ENCODE peak calls at places on chromosomes 7 and 10, in ten cellular contexts. One of them, this sample, is unnamed.

GRCh38 chr10:306654-307185 is 171.5 kb downstream of the ZMYND11 start:
- DNase-seq in NCI-H748 treated with DMSO at 0.1 percent for 48 hours: no peak
- DNase-seq in mesendoderm: peak
- DNase-seq in endothelial cell: no peak
- DNase-seq in lung: no peak
- DNase-seq in stimulated activated CD4-positive, alpha-beta T cell treated with anti-CD3 and anti-CD28 coated beads, Interleukin-2, amount 100 ng/mL, for 48 hours: no peak
- DNase-seq in HS-5: no peak
- DNase-seq in HS-27A: no peak
- DNase-seq in T-helper 9 cell: no peak
- DNase-seq in dorsolateral prefrontal cortex: no peak
- DNase-seq in this sample: no peak

GRCh38 chr10:79243211-79244067 is 103.8 kb upstream of the PPIF start:
- DNase-seq in NCI-H748 treated with DMSO at 0.1 percent for 48 hours: peak
- DNase-seq in T-helper 9 cell: peak
- DNase-seq in lung: no peak
- DNase-seq in dorsolateral prefrontal cortex: peak
- DNase-seq in HS-5: no peak
- DNase-seq in endothelial cell: peak
- DNase-seq in HS-27A: no peak
- DNase-seq in mesendoderm: peak
- DNase-seq in stimulated activated CD4-positive, alpha-beta T cell treated with anti-CD3 and anti-CD28 coated beads, Interleukin-2, amount 100 ng/mL, for 48 hours: peak
- DNase-seq in this sample: peak

GRCh38 chr7:131035088-131035770 is 292.4 kb upstream of the MKLN1 start:
- DNase-seq in endothelial cell: no peak
- DNase-seq in dorsolateral prefrontal cortex: no peak
- DNase-seq in HS-5: no peak
- DNase-seq in NCI-H748 treated with DMSO at 0.1 percent for 48 hours: no peak
- DNase-seq in lung: no peak
- DNase-seq in HS-27A: no peak
- DNase-seq in T-helper 9 cell: no peak
- DNase-seq in stimulated activated CD4-positive, alpha-beta T cell treated with anti-CD3 and anti-CD28 coated beads, Interleukin-2, amount 100 ng/mL, for 48 hours: no peak
- DNase-seq in mesendoderm: no peak
- DNase-seq in this sample: no peak

GRCh38 chr10:84548869-84549268 is 220.5 kb downstream of the CCSER2 start:
- DNase-seq in lung: no peak
- DNase-seq in dorsolateral prefrontal cortex: no peak
- DNase-seq in mesendoderm: peak
- DNase-seq in HS-5: no peak
- DNase-seq in endothelial cell: peak
- DNase-seq in T-helper 9 cell: no peak
- DNase-seq in HS-27A: no peak
- DNase-seq in stimulated activated CD4-positive, alpha-beta T cell treated with anti-CD3 and anti-CD28 coated beads, Interleukin-2, amount 100 ng/mL, for 48 hours: no peak
- DNase-seq in NCI-H748 treated with DMSO at 0.1 percent for 48 hours: no peak
- DNase-seq in this sample: no peak

GRCh38 chr7:20219446-20220292 is 2.5 kb upstream of the MACC1 start:
- DNase-seq in endothelial cell: peak
- DNase-seq in stimulated activated CD4-positive, alpha-beta T cell treated with anti-CD3 and anti-CD28 coated beads, Interleukin-2, amount 100 ng/mL, for 48 hours: no peak
- DNase-seq in mesendoderm: peak
- DNase-seq in dorsolateral prefrontal cortex: peak
- DNase-seq in lung: peak
- DNase-seq in NCI-H748 treated with DMSO at 0.1 percent for 48 hours: peak
- DNase-seq in T-helper 9 cell: no peak
- DNase-seq in HS-27A: peak
- DNase-seq in HS-5: peak
- DNase-seq in this sample: no peak

GRCh38 chr10:76150886-76151288 is 719.5 kb downstream of the LRMDA start:
- DNase-seq in NCI-H748 treated with DMSO at 0.1 percent for 48 hours: no peak
- DNase-seq in T-helper 9 cell: no peak
- DNase-seq in endothelial cell: no peak
- DNase-seq in HS-5: no peak
- DNase-seq in HS-27A: no peak
- DNase-seq in dorsolateral prefrontal cortex: no peak
- DNase-seq in lung: no peak
- DNase-seq in mesendoderm: no peak
- DNase-seq in stimulated activated CD4-positive, alpha-beta T cell treated with anti-CD3 and anti-CD28 coated beads, Interleukin-2, amount 100 ng/mL, for 48 hours: no peak
- DNase-seq in this sample: no peak

GRCh38 chr10:102112210-102112817 is 7.9 kb downstream of the LDB1 start:
- DNase-seq in endothelial cell: no peak
- DNase-seq in T-helper 9 cell: no peak
- DNase-seq in HS-5: no peak
- DNase-seq in dorsolateral prefrontal cortex: no peak
- DNase-seq in mesendoderm: peak
- DNase-seq in HS-27A: no peak
- DNase-seq in NCI-H748 treated with DMSO at 0.1 percent for 48 hours: no peak
- DNase-seq in lung: no peak
- DNase-seq in stimulated activated CD4-positive, alpha-beta T cell treated with anti-CD3 and anti-CD28 coated beads, Interleukin-2, amount 100 ng/mL, for 48 hours: no peak
- DNase-seq in this sample: no peak

GRCh38 chr10:34664706-34665105 is 150.4 kb downstream of the PARD3 start:
- DNase-seq in lung: no peak
- DNase-seq in HS-5: no peak
- DNase-seq in NCI-H748 treated with DMSO at 0.1 percent for 48 hours: no peak
- DNase-seq in dorsolateral prefrontal cortex: no peak
- DNase-seq in HS-27A: no peak
- DNase-seq in stimulated activated CD4-positive, alpha-beta T cell treated with anti-CD3 and anti-CD28 coated beads, Interleukin-2, amount 100 ng/mL, for 48 hours: no peak
- DNase-seq in mesendoderm: no peak
- DNase-seq in endothelial cell: no peak
- DNase-seq in T-helper 9 cell: no peak
- DNase-seq in this sample: no peak

GRCh38 chr7:16365177-16365576 is 56.2 kb downstream of the CRPPA start:
- DNase-seq in NCI-H748 treated with DMSO at 0.1 percent for 48 hours: no peak
- DNase-seq in endothelial cell: no peak
- DNase-seq in stimulated activated CD4-positive, alpha-beta T cell treated with anti-CD3 and anti-CD28 coated beads, Interleukin-2, amount 100 ng/mL, for 48 hours: no peak
- DNase-seq in HS-27A: no peak
- DNase-seq in lung: no peak
- DNase-seq in T-helper 9 cell: no peak
- DNase-seq in dorsolateral prefrontal cortex: no peak
- DNase-seq in mesendoderm: no peak
- DNase-seq in HS-5: no peak
- DNase-seq in this sample: no peak

GRCh38 chr7:29987083-29987482 is 2.5 kb downstream of the SCRN1 start:
- DNase-seq in NCI-H748 treated with DMSO at 0.1 percent for 48 hours: no peak
- DNase-seq in dorsolateral prefrontal cortex: no peak
- DNase-seq in HS-27A: no peak
- DNase-seq in endothelial cell: no peak
- DNase-seq in mesendoderm: no peak
- DNase-seq in stimulated activated CD4-positive, alpha-beta T cell treated with anti-CD3 and anti-CD28 coated beads, Interleukin-2, amount 100 ng/mL, for 48 hours: no peak
- DNase-seq in lung: no peak
- DNase-seq in T-helper 9 cell: no peak
- DNase-seq in HS-5: peak
- DNase-seq in this sample: no peak

GRCh38 chr7:13279854-13280435 is 592.5 kb downstream of the ARL4A start:
- DNase-seq in T-helper 9 cell: no peak
- DNase-seq in dorsolateral prefrontal cortex: no peak
- DNase-seq in stimulated activated CD4-positive, alpha-beta T cell treated with anti-CD3 and anti-CD28 coated beads, Interleukin-2, amount 100 ng/mL, for 48 hours: no peak
- DNase-seq in mesendoderm: no peak
- DNase-seq in lung: no peak
- DNase-seq in HS-27A: no peak
- DNase-seq in endothelial cell: no peak
- DNase-seq in NCI-H748 treated with DMSO at 0.1 percent for 48 hours: peak
- DNase-seq in HS-5: no peak
- DNase-seq in this sample: no peak

GRCh38 chr10:79346012-79346340 is 1.3 kb upstream of the PPIF start:
- DNase-seq in dorsolateral prefrontal cortex: no peak
- DNase-seq in HS-27A: no peak
- DNase-seq in T-helper 9 cell: no peak
- DNase-seq in stimulated activated CD4-positive, alpha-beta T cell treated with anti-CD3 and anti-CD28 coated beads, Interleukin-2, amount 100 ng/mL, for 48 hours: no peak
- DNase-seq in lung: no peak
- DNase-seq in HS-5: no peak
- DNase-seq in NCI-H748 treated with DMSO at 0.1 percent for 48 hours: no peak
- DNase-seq in endothelial cell: no peak
- DNase-seq in mesendoderm: no peak
- DNase-seq in this sample: no peak

GRCh38 chr10:70595566-70596016 is 7.0 kb downstream of the PRF1 start:
- DNase-seq in endothelial cell: no peak
- DNase-seq in HS-27A: no peak
- DNase-seq in HS-5: no peak
- DNase-seq in mesendoderm: no peak
- DNase-seq in NCI-H748 treated with DMSO at 0.1 percent for 48 hours: no peak
- DNase-seq in lung: peak
- DNase-seq in T-helper 9 cell: no peak
- DNase-seq in stimulated activated CD4-positive, alpha-beta T cell treated with anti-CD3 and anti-CD28 coated beads, Interleukin-2, amount 100 ng/mL, for 48 hours: no peak
- DNase-seq in dorsolateral prefrontal cortex: no peak
- DNase-seq in this sample: no peak

GRCh38 chr10:132810141-132810806 is 24.3 kb upstream of the NKX6-2 start:
- DNase-seq in stimulated activated CD4-positive, alpha-beta T cell treated with anti-CD3 and anti-CD28 coated beads, Interleukin-2, amount 100 ng/mL, for 48 hours: no peak
- DNase-seq in mesendoderm: no peak
- DNase-seq in dorsolateral prefrontal cortex: no peak
- DNase-seq in lung: no peak
- DNase-seq in T-helper 9 cell: no peak
- DNase-seq in HS-27A: no peak
- DNase-seq in endothelial cell: no peak
- DNase-seq in HS-5: no peak
- DNase-seq in NCI-H748 treated with DMSO at 0.1 percent for 48 hours: no peak
- DNase-seq in this sample: no peak

GRCh38 chr10:23968296-23968695 is 240.6 kb upstream of the KIAA1217 start:
- DNase-seq in NCI-H748 treated with DMSO at 0.1 percent for 48 hours: no peak
- DNase-seq in stimulated activated CD4-positive, alpha-beta T cell treated with anti-CD3 and anti-CD28 coated beads, Interleukin-2, amount 100 ng/mL, for 48 hours: no peak
- DNase-seq in lung: no peak
- DNase-seq in dorsolateral prefrontal cortex: no peak
- DNase-seq in HS-27A: no peak
- DNase-seq in T-helper 9 cell: no peak
- DNase-seq in mesendoderm: no peak
- DNase-seq in endothelial cell: no peak
- DNase-seq in HS-5: no peak
- DNase-seq in this sample: no peak

GRCh38 chr10:129758180-129758579 is 205.9 kb downstream of the EBF3 start:
- DNase-seq in stimulated activated CD4-positive, alpha-beta T cell treated with anti-CD3 and anti-CD28 coated beads, Interleukin-2, amount 100 ng/mL, for 48 hours: no peak
- DNase-seq in endothelial cell: no peak
- DNase-seq in lung: no peak
- DNase-seq in HS-5: no peak
- DNase-seq in dorsolateral prefrontal cortex: peak
- DNase-seq in T-helper 9 cell: no peak
- DNase-seq in mesendoderm: no peak
- DNase-seq in HS-27A: no peak
- DNase-seq in NCI-H748 treated with DMSO at 0.1 percent for 48 hours: no peak
- DNase-seq in this sample: no peak

GRCh38 chr7:93558705-93559614 is 15.6 kb downstream of the CALCR start:
- DNase-seq in dorsolateral prefrontal cortex: no peak
- DNase-seq in HS-27A: no peak
- DNase-seq in mesendoderm: peak
- DNase-seq in lung: peak
- DNase-seq in NCI-H748 treated with DMSO at 0.1 percent for 48 hours: no peak
- DNase-seq in stimulated activated CD4-positive, alpha-beta T cell treated with anti-CD3 and anti-CD28 coated beads, Interleukin-2, amount 100 ng/mL, for 48 hours: no peak
- DNase-seq in endothelial cell: no peak
- DNase-seq in HS-5: no peak
- DNase-seq in T-helper 9 cell: no peak
- DNase-seq in this sample: no peak

GRCh38 chr7:74297516-74298233 is 8.5 kb downstream of the CLIP2 start:
- DNase-seq in NCI-H748 treated with DMSO at 0.1 percent for 48 hours: no peak
- DNase-seq in lung: no peak
- DNase-seq in HS-5: no peak
- DNase-seq in mesendoderm: no peak
- DNase-seq in stimulated activated CD4-positive, alpha-beta T cell treated with anti-CD3 and anti-CD28 coated beads, Interleukin-2, amount 100 ng/mL, for 48 hours: no peak
- DNase-seq in HS-27A: no peak
- DNase-seq in endothelial cell: no peak
- DNase-seq in T-helper 9 cell: no peak
- DNase-seq in dorsolateral prefrontal cortex: no peak
- DNase-seq in this sample: no peak

GRCh38 chr10:76397957-76398665 is 966.7 kb downstream of the LRMDA start:
- DNase-seq in NCI-H748 treated with DMSO at 0.1 percent for 48 hours: no peak
- DNase-seq in HS-5: no peak
- DNase-seq in stimulated activated CD4-positive, alpha-beta T cell treated with anti-CD3 and anti-CD28 coated beads, Interleukin-2, amount 100 ng/mL, for 48 hours: no peak
- DNase-seq in HS-27A: no peak
- DNase-seq in endothelial cell: no peak
- DNase-seq in mesendoderm: no peak
- DNase-seq in T-helper 9 cell: no peak
- DNase-seq in dorsolateral prefrontal cortex: no peak
- DNase-seq in lung: no peak
- DNase-seq in this sample: no peak

GRCh38 chr7:34011711-34012110 is 106.4 kb downstream of the BMPER start:
- DNase-seq in HS-5: peak
- DNase-seq in NCI-H748 treated with DMSO at 0.1 percent for 48 hours: no peak
- DNase-seq in mesendoderm: no peak
- DNase-seq in lung: no peak
- DNase-seq in dorsolateral prefrontal cortex: no peak
- DNase-seq in HS-27A: no peak
- DNase-seq in stimulated activated CD4-positive, alpha-beta T cell treated with anti-CD3 and anti-CD28 coated beads, Interleukin-2, amount 100 ng/mL, for 48 hours: no peak
- DNase-seq in endothelial cell: no peak
- DNase-seq in T-helper 9 cell: no peak
- DNase-seq in this sample: no peak

GRCh38 chr7:157409753-157410727 is 73.2 kb downstream of the DNAJB6 start:
- DNase-seq in stimulated activated CD4-positive, alpha-beta T cell treated with anti-CD3 and anti-CD28 coated beads, Interleukin-2, amount 100 ng/mL, for 48 hours: no peak
- DNase-seq in HS-27A: no peak
- DNase-seq in endothelial cell: no peak
- DNase-seq in lung: no peak
- DNase-seq in HS-5: no peak
- DNase-seq in mesendoderm: no peak
- DNase-seq in NCI-H748 treated with DMSO at 0.1 percent for 48 hours: no peak
- DNase-seq in T-helper 9 cell: no peak
- DNase-seq in dorsolateral prefrontal cortex: no peak
- DNase-seq in this sample: no peak

GRCh38 chr10:8036521-8037198 is 17.8 kb upstream of the GATA3 start:
- DNase-seq in dorsolateral prefrontal cortex: no peak
- DNase-seq in NCI-H748 treated with DMSO at 0.1 percent for 48 hours: no peak
- DNase-seq in T-helper 9 cell: no peak
- DNase-seq in mesendoderm: peak
- DNase-seq in HS-27A: no peak
- DNase-seq in HS-5: no peak
- DNase-seq in stimulated activated CD4-positive, alpha-beta T cell treated with anti-CD3 and anti-CD28 coated beads, Interleukin-2, amount 100 ng/mL, for 48 hours: no peak
- DNase-seq in lung: no peak
- DNase-seq in endothelial cell: no peak
- DNase-seq in this sample: no peak

GRCh38 chr10:95906675-95907453 is 911 bp upstream of the CC2D2B start:
- DNase-seq in dorsolateral prefrontal cortex: peak
- DNase-seq in T-helper 9 cell: no peak
- DNase-seq in lung: peak
- DNase-seq in NCI-H748 treated with DMSO at 0.1 percent for 48 hours: peak
- DNase-seq in endothelial cell: peak
- DNase-seq in HS-5: peak
- DNase-seq in mesendoderm: peak
- DNase-seq in HS-27A: peak
- DNase-seq in stimulated activated CD4-positive, alpha-beta T cell treated with anti-CD3 and anti-CD28 coated beads, Interleukin-2, amount 100 ng/mL, for 48 hours: peak
- DNase-seq in this sample: peak

GRCh38 chr7:45575501-45576248 is 1.5 kb downstream of the ADCY1 start:
- DNase-seq in endothelial cell: no peak
- DNase-seq in dorsolateral prefrontal cortex: no peak
- DNase-seq in NCI-H748 treated with DMSO at 0.1 percent for 48 hours: no peak
- DNase-seq in T-helper 9 cell: no peak
- DNase-seq in stimulated activated CD4-positive, alpha-beta T cell treated with anti-CD3 and anti-CD28 coated beads, Interleukin-2, amount 100 ng/mL, for 48 hours: no peak
- DNase-seq in mesendoderm: no peak
- DNase-seq in lung: no peak
- DNase-seq in HS-27A: no peak
- DNase-seq in HS-5: no peak
- DNase-seq in this sample: no peak

GRCh38 chr7:135512135-135512887 is 2.4 kb upstream of the CNOT4 start:
- DNase-seq in HS-27A: no peak
- DNase-seq in mesendoderm: peak
- DNase-seq in NCI-H748 treated with DMSO at 0.1 percent for 48 hours: peak
- DNase-seq in HS-5: no peak
- DNase-seq in lung: no peak
- DNase-seq in endothelial cell: peak
- DNase-seq in T-helper 9 cell: no peak
- DNase-seq in dorsolateral prefrontal cortex: no peak
- DNase-seq in stimulated activated CD4-positive, alpha-beta T cell treated with anti-CD3 and anti-CD28 coated beads, Interleukin-2, amount 100 ng/mL, for 48 hours: no peak
- DNase-seq in this sample: peak

GRCh38 chr7:90540406-90540805 is 55.7 kb upstream of the CDK14 start:
- DNase-seq in HS-27A: no peak
- DNase-seq in T-helper 9 cell: no peak
- DNase-seq in dorsolateral prefrontal cortex: no peak
- DNase-seq in stimulated activated CD4-positive, alpha-beta T cell treated with anti-CD3 and anti-CD28 coated beads, Interleukin-2, amount 100 ng/mL, for 48 hours: no peak
- DNase-seq in mesendoderm: no peak
- DNase-seq in lung: no peak
- DNase-seq in NCI-H748 treated with DMSO at 0.1 percent for 48 hours: no peak
- DNase-seq in HS-5: no peak
- DNase-seq in endothelial cell: no peak
- DNase-seq in this sample: no peak

GRCh38 chr10:70974351-70974901 is 86.1 kb upstream of the PCBD1 start:
- DNase-seq in HS-5: no peak
- DNase-seq in T-helper 9 cell: no peak
- DNase-seq in endothelial cell: no peak
- DNase-seq in NCI-H748 treated with DMSO at 0.1 percent for 48 hours: no peak
- DNase-seq in HS-27A: no peak
- DNase-seq in dorsolateral prefrontal cortex: no peak
- DNase-seq in stimulated activated CD4-positive, alpha-beta T cell treated with anti-CD3 and anti-CD28 coated beads, Interleukin-2, amount 100 ng/mL, for 48 hours: no peak
- DNase-seq in mesendoderm: peak
- DNase-seq in lung: no peak
- DNase-seq in this sample: no peak

GRCh38 chr10:20466731-20467130 is 430.4 kb downstream of the NEBL start:
- DNase-seq in dorsolateral prefrontal cortex: no peak
- DNase-seq in HS-5: no peak
- DNase-seq in mesendoderm: peak
- DNase-seq in T-helper 9 cell: no peak
- DNase-seq in NCI-H748 treated with DMSO at 0.1 percent for 48 hours: no peak
- DNase-seq in lung: no peak
- DNase-seq in stimulated activated CD4-positive, alpha-beta T cell treated with anti-CD3 and anti-CD28 coated beads, Interleukin-2, amount 100 ng/mL, for 48 hours: no peak
- DNase-seq in endothelial cell: no peak
- DNase-seq in HS-27A: peak
- DNase-seq in this sample: no peak